ENCODE peak calls at places on chromosomes 1 and 21, in four cellular contexts. W, Y, V and I are unnamed samples.

GRCh38 chr1:183101841-183102276 is 78.6 kb downstream of the LAMC1 start:
- DNase-seq in W (no peak), Y (no peak), V (peak), I (no peak)

GRCh38 chr1:156114919-156115513 is 505 bp downstream of the LMNA start:
- DNase-seq in W (no peak), Y (no peak), V (peak), I (no peak)

GRCh38 chr1:70156529-70157120 is 48.8 kb downstream of the LRRC40 start:
- DNase-seq in W (no peak), Y (no peak), V (no peak), I (no peak)

GRCh38 chr1:20358761-20359263 is 68.1 kb downstream of the VWA5B1 start:
- DNase-seq in W (peak), Y (no peak), V (no peak), I (no peak)

GRCh38 chr1:229272164-229273158 is 1.6 kb downstream of the RAB4A start:
- DNase-seq in W (no peak), Y (no peak), V (no peak), I (no peak)

GRCh38 chr21:44875341-44875740 is 1.9 kb upstream of the PTTG1IP start:
- DNase-seq in W (no peak), Y (no peak), V (no peak), I (no peak)

GRCh38 chr1:211135342-211135950 is 1.5 kb upstream of the KCNH1 start:
- DNase-seq in W (peak), Y (peak), V (peak), I (peak)

GRCh38 chr1:41783189-41783639 is 135.5 kb downstream of the HIVEP3 start:
- DNase-seq in W (peak), Y (peak), V (no peak), I (peak)

GRCh38 chr1:232521660-232522059 is 108.3 kb downstream of the SIPA1L2 start:
- DNase-seq in W (no peak), Y (no peak), V (no peak), I (no peak)

GRCh38 chr21:20443558-20444155 is 554.6 kb upstream of the NCAM2 start:
- DNase-seq in W (no peak), Y (no peak), V (peak), I (no peak)

GRCh38 chr21:34187935-34188334 is 114.6 kb downstream of the MRPS6 start:
- DNase-seq in W (no peak), Y (no peak), V (no peak), I (peak)

GRCh38 chr1:114033219-114033706 is 54.0 kb downstream of the OLFML3 start:
- DNase-seq in W (no peak), Y (peak), V (peak), I (no peak)

GRCh38 chr1:40722622-40723021 is 31.1 kb downstream of the NFYC start:
- DNase-seq in W (no peak), Y (no peak), V (no peak), I (no peak)

GRCh38 chr1:8562881-8563865 is 245.3 kb downstream of the SLC45A1 start:
- DNase-seq in W (no peak), Y (no peak), V (no peak), I (no peak)

GRCh38 chr1:21716169-21716568 is 47.0 kb upstream of the RAP1GAP start:
- DNase-seq in W (no peak), Y (no peak), V (no peak), I (no peak)

GRCh38 chr1:193069748-193070394 is 10.5 kb downstream of the RO60 start:
- DNase-seq in W (no peak), Y (no peak), V (peak), I (no peak)

GRCh38 chr21:43328591-43329360 is 98.2 kb downstream of the SIK1 start:
- DNase-seq in W (no peak), Y (no peak), V (no peak), I (no peak)

GRCh38 chr1:162560303-162561036 is 1.1 kb upstream of the UAP1 start:
- DNase-seq in W (no peak), Y (no peak), V (no peak), I (no peak)

GRCh38 chr1:236541710-236542109 is 17.9 kb downstream of the LGALS8 start:
- DNase-seq in W (no peak), Y (no peak), V (no peak), I (no peak)

GRCh38 chr1:236545621-236546169 is 21.9 kb downstream of the LGALS8 start:
- DNase-seq in W (no peak), Y (no peak), V (no peak), I (no peak)

GRCh38 chr1:236540813-236541465 is 17.2 kb downstream of the LGALS8 start:
- DNase-seq in W (no peak), Y (no peak), V (no peak), I (no peak)

GRCh38 chr1:236543065-236543669 is 19.4 kb downstream of the LGALS8 start:
- DNase-seq in W (no peak), Y (no peak), V (peak), I (no peak)
- TF ChIP-seq CTCF in W (no peak), Y (no peak), V (peak), I (peak)

DNA sequence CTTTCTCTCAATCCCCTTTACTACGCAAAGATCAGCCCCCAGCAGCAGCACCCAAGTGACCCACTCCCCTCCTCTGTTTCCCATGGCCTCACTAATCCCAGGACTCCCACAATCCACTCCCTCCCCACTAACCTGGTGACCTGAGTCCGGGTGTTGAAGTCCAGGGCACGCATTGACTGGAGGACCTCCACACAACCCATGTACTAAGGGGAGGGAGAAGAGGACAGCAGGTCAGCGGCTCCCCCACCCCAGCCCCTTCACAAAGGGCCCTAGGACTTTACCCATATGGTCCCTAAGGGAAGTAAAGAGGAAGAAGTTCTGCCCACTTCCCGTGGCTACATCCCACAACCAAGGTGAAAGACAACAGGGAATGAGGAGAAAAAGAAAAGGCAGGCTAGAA is 1.3 kb downstream of the SHC1 start:
- DNase-seq in W (no peak), Y (no peak), V (no peak), I (no peak)
- H3K4me3 ChIP-seq in W (peak), Y (peak), V (peak), I (peak)

GRCh38 chr1:23747947-23748346 is 4.7 kb downstream of the ELOA start:
- DNase-seq in W (no peak), Y (no peak), V (no peak), I (no peak)

GRCh38 chr1:23742670-23743286 is 493 bp upstream of the ELOA start:
- DNase-seq in W (no peak), Y (no peak), V (no peak), I (no peak)

GRCh38 chr1:23743287-23744052 is at the start of gene ELOA:
- DNase-seq in W (no peak), Y (no peak), V (peak), I (no peak)

GRCh38 chr1:23741609-23742008 is 1.7 kb upstream of the ELOA start:
- DNase-seq in W (no peak), Y (no peak), V (no peak), I (no peak)

GRCh38 chr1:23745515-23745914 is 2.2 kb downstream of the ELOA start:
- DNase-seq in W (no peak), Y (peak), V (peak), I (no peak)
- TF ChIP-seq CTCF in W (peak), Y (no peak), V (peak), I (peak)

GRCh38 chr1:10473145-10473765 is 926 bp upstream of the DFFA start:
- DNase-seq in W (no peak), Y (no peak), V (no peak), I (no peak)
- H3K4me3 ChIP-seq in W (no peak), Y (no peak), V (no peak), I (no peak)

GRCh38 chr1:212554401-212554800 is 54.2 kb upstream of the ATF3 start:
- DNase-seq in W (no peak), Y (no peak), V (no peak), I (no peak)
- TF ChIP-seq CTCF in W (no peak), Y (no peak), V (no peak), I (no peak)

GRCh38 chr1:167066333-167067122 is 23.6 kb downstream of the GPA33 start:
- DNase-seq in W (no peak), Y (peak), V (peak), I (peak)
- H3K4me3 ChIP-seq in W (peak), Y (peak), V (peak), I (peak)

DNA sequence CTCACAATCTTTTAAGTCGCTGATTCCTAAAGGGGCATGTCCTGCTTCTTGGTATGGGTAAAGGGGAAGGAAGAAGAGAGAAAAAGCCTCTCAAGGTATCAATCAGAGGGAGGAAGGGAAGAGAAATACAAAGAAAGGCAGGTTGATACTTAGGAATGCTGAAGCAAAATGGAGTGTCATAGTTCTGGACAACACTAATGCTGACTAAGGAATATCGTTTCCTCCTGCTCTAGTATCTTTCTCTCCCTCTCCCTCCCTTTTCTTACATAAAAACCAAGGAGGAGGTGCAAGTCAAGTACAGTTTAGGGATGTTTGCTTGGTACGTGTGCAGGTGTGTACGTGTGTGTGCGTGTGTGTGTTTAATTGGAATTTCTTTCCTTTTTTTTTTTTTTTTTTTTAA is 44.9 kb upstream of the IL12RB2 start:
- DNase-seq in W (no peak), Y (no peak), V (no peak), I (no peak)
- TF ChIP-seq CTCF in W (no peak), Y (no peak), V (no peak), I (no peak)

DNA sequence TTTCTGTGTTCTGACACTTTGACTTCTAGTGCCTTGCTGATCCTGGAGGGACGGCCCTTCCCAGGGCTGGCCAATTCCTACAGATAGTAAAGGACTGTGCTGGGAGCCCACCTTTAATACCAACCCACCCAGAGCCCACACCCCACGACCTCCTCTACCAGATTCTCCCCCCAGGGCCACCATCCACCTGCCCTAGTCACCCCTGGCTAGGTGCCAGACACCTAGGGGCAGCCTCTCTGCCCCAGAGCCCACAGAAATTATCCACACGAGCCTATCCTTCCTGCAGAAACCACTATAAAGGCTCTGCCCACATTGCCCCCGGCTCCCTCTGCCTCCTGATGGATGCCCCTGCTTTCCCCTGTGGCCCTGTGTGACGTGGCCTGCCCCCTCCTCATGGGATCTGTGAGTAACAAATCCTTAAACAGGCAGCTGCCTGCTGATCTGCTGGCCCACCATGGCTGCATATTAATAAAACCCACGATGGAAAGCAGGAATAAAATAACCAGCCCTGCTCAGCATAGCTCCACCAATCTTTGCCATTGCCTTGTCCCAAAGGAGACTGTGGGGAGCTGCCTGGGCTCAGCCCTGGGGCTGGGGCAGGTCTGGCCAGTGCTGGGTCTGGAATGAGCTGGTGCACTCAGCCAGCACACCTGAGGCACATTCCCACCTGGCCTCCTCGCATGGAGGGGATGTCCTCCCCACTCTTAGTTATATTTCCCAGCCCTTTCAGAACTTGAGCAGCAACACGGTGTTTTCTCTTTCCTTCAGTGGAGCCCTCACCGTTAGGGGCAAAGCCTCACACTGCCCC is 488.5 kb downstream of the NPHP4 start:
- DNase-seq in W (no peak), Y (no peak), V (no peak), I (no peak)
- H3K4me3 ChIP-seq in W (no peak), Y (no peak), V (no peak), I (no peak)

DNA sequence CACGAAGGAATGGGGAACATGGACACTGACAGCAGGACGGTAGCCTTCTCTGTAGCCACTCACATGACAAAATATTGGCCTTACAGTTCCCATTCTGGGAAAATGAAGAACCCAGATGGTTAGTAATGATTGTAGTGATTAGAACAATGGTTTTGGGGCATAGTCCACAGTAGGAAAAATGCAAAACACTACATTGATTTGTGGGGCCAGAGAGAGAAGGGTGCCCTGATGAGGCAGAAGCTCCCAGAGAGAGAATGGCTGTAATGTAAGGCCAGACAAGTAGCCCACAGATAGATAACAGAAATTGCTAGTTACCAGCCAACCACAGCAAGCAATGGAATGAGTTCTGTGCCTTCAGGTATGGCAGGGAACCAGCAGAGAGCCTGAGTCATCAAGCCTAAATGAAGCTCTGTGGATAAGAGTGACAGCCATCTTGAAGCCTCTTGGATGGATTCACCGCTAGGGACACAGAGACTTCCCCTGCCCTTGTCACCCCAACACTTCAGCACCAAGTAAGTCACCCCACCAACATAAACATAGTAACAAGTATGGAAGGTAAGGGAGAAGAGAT is 206.1 kb downstream of the BACH1 start:
- DNase-seq in W (peak), Y (no peak), V (no peak), I (peak)
- TF ChIP-seq CTCF in W (no peak), Y (no peak), V (no peak), I (no peak)

DNA sequence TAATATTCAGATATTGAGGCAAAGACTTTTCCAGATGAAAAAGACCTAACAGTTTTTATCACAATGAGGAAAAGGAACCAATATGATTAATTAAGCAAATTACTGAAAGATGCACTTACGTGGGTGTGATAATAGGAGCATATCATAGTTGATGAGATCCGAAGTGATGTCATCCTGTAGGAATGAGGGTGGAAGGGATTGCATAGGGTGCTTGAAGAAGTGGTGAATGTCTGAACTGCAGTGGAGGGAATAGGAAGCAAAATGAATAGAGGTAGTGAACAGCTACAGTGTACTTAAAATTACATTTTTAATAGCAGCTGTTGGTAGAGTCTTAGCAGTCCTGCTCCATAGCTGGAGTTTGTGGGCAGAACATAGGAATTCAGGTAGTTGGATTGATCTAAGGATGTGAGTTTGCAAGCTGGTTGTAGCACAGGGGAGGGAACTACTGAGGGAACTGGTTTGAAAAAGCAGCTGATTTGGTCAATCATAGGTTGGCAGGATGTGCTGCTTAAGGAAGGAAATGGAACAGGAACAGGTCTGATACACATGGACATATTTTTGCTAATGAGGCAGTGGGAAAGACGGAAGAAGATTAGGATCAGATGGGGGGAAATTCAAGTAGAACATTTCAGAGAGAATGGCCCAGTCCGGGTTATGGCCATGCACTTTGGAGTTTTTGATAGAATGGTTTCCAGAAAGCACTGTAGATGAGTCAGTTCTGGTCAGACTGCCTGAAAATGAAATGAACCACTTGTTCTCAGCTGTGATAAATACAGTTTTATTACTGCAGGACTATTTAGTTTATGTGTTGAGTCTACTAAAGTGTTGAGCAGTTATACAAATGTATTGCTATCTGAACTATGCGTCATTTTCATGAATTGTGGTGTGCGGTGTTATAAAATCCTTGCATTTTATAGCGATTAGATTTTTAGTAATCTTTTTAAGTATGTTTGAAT is 155.8 kb downstream of the RYR2 start:
- DNase-seq in W (no peak), Y (no peak), V (no peak), I (no peak)
- H3K4me3 ChIP-seq in W (no peak), Y (no peak), V (no peak), I (no peak)